ENCODE peak calls at places on chromosome 1, in six cellular contexts. Z, Y, T, W, K and M are unnamed samples.

GRCh38 chr1:60129916-60130315 is 56.3 kb upstream of the C1orf87 start:
- DNase-seq in Z (peak; percentile 44), Y (no peak), T (no peak), W (no peak), K (no peak), M (no peak)

GRCh38 chr1:101733340-101733739 is 263.4 kb downstream of the OLFM3 start:
- DNase-seq in Z (no peak), Y (no peak), T (no peak), W (no peak), K (no peak), M (no peak)

GRCh38 chr1:181531441-181531840 is 48.1 kb downstream of the CACNA1E start:
- DNase-seq in Z (no peak), Y (no peak), T (no peak), W (no peak), K (no peak), M (no peak)

GRCh38 chr1:161038523-161039153 is at the start of gene TSTD1:
- DNase-seq in Z (peak; percentile 86), Y (no peak), T (no peak), W (peak; percentile 46), K (peak; percentile 87), M (no peak)

GRCh38 chr1:23578997-23579363 is 19.7 kb upstream of the ID3 start:
- DNase-seq in Z (no peak), Y (no peak), T (no peak), W (no peak), K (no peak), M (no peak)

GRCh38 chr1:47582891-47583608 is 145.2 kb downstream of the FOXD2 start:
- DNase-seq in Z (no peak), Y (no peak), T (no peak), W (no peak), K (peak; percentile 28), M (no peak)

GRCh38 chr1:218467101-218467728 is 122.1 kb downstream of the TGFB2 start:
- DNase-seq in Z (no peak), Y (no peak), T (peak; percentile 84), W (no peak), K (no peak), M (peak; percentile 90)

GRCh38 chr1:116682641-116683221 is 15.2 kb upstream of the IGSF3 start:
- DNase-seq in Z (no peak), Y (no peak), T (no peak), W (no peak), K (no peak), M (no peak)

GRCh38 chr1:154896811-154897286 is 26.8 kb upstream of the KCNN3 start:
- DNase-seq in Z (no peak), Y (no peak), T (no peak), W (no peak), K (no peak), M (no peak)

GRCh38 chr1:119646521-119647227 is 1.4 kb downstream of the ZNF697 start:
- DNase-seq in Z (peak; percentile 66), Y (no peak), T (peak; percentile 84), W (no peak), K (no peak), M (peak; percentile 87)

GRCh38 chr1:232998646-232999045 is 48.2 kb downstream of the NTPCR start:
- DNase-seq in Z (no peak), Y (no peak), T (no peak), W (no peak), K (no peak), M (peak; percentile 40)

GRCh38 chr1:5970623-5971273 is 21.5 kb downstream of the NPHP4 start:
- DNase-seq in Z (no peak), Y (no peak), T (no peak), W (no peak), K (no peak), M (no peak)

GRCh38 chr1:206529425-206529824 is 22.1 kb downstream of the RASSF5 start:
- DNase-seq in Z (no peak), Y (no peak), T (no peak), W (no peak), K (no peak), M (no peak)

GRCh38 chr1:220906561-220907334 is 27.5 kb downstream of the HLX start:
- DNase-seq in Z (no peak), Y (no peak), T (no peak), W (no peak), K (no peak), M (peak; percentile 21)

GRCh38 chr1:67194209-67194863 is 28.1 kb downstream of the IL23R start:
- DNase-seq in Z (peak; percentile 16), Y (no peak), T (no peak), W (no peak), K (no peak), M (no peak)

GRCh38 chr1:110136911-110137310 is 13.4 kb upstream of the SLC6A17 start:
- DNase-seq in Z (peak; percentile 63), Y (no peak), T (peak; percentile 4), W (peak; percentile 69), K (peak; percentile 75), M (no peak)

GRCh38 chr1:110133436-110133835 is 16.9 kb upstream of the SLC6A17 start:
- DNase-seq in Z (no peak), Y (no peak), T (no peak), W (no peak), K (no peak), M (no peak)

GRCh38 chr1:110132682-110133081 is 17.6 kb upstream of the SLC6A17 start:
- DNase-seq in Z (no peak), Y (no peak), T (no peak), W (no peak), K (no peak), M (no peak)

GRCh38 chr1:110135268-110136065 is 14.8 kb upstream of the SLC6A17 start:
- DNase-seq in Z (peak; percentile 45), Y (no peak), T (no peak), W (no peak), K (no peak), M (no peak)

DNA sequence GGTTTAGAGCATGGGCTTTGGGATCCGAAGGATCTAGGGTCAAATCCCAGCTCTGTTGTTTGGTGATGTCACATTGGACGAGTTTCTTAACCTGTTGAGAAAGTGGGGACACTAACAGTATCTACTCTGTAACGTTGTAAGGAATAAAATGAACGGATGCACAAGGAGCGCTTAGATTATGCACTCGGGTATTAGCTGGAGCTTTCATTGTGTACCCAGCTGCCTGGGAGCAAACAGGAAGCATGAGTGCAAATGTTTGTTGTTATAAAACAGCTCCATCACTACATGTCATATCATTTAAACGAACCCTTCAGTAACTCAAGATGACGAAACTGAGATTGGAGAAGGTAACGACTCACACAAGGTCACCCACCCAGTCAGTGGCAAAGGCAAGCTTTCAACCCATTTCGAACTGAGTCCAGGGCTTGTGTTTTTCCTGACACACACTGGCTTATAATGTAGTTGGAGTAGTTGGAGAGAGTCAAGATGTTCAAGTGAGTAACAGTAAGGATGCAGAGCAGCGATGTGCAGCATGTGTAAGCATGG is 16.2 kb upstream of the SLC6A17 start:
- DNase-seq in Z (no peak), Y (no peak), T (no peak), W (no peak), K (no peak), M (peak; percentile 8)
- H2BK15ac ChIP-seq in Z (no peak overlapping the region), Y (no peak overlapping the region), T (no peak overlapping the region), W (no peak overlapping the region), K (no peak overlapping the region), M (no peak overlapping the region)

DNA sequence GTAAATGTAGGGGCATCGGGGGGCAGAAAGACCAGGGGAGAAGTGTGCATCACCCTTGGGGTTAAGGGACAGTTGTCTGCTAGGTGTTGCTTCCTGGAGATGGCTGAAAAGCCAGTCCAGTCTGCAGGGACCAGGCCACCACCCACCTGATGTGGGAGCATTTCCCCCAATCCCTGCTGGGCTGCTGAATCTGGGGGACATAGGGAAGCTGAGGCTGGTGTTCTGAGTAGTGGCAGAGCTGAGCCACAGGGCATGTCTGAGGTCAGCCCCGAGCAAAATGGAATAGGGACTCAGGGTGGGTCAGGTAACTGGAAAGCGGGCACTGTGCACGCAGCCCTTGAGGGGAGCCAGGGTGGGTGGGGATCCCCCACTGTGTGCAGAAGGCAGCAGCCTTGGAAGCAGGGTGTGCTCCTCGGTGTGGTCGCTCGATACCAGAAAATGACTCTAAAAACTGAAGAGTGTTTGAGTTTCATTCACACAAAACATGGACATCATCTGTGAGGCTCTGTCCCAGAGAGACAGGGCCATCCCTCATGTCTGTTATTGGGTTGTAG is 2.4 kb upstream of the CCNL2 start:
- DNase-seq in Z (no peak), Y (no peak), T (no peak), W (no peak), K (no peak), M (no peak)
- H2BK15ac ChIP-seq in Z (no peak overlapping the region), Y (no peak overlapping the region), T (no peak overlapping the region), W (no peak overlapping the region), K (no peak overlapping the region), M (no peak overlapping the region)

GRCh38 chr1:183675883-183676282 is 22.8 kb upstream of the APOBEC4 start:
- DNase-seq in Z (no peak), Y (no peak), T (no peak), W (no peak), K (no peak), M (no peak)

GRCh38 chr1:183673605-183674150 is 20.6 kb upstream of the APOBEC4 start:
- DNase-seq in Z (no peak), Y (no peak), T (no peak), W (no peak), K (no peak), M (no peak)

GRCh38 chr1:183674339-183674738 is 21.2 kb upstream of the APOBEC4 start:
- DNase-seq in Z (no peak), Y (no peak), T (no peak), W (no peak), K (no peak), M (peak; percentile 40)

GRCh38 chr1:183675381-183675780 is 22.3 kb upstream of the APOBEC4 start:
- DNase-seq in Z (no peak), Y (no peak), T (no peak), W (no peak), K (no peak), M (no peak)

GRCh38 chr1:183670169-183670568 is 17.1 kb upstream of the APOBEC4 start:
- DNase-seq in Z (no peak), Y (no peak), T (no peak), W (no peak), K (no peak), M (no peak)
- H2BK15ac ChIP-seq in Z (no peak overlapping the region), Y (no peak overlapping the region), T (no peak overlapping the region), W (no peak overlapping the region), K (no peak overlapping the region), M (no peak overlapping the region)

DNA sequence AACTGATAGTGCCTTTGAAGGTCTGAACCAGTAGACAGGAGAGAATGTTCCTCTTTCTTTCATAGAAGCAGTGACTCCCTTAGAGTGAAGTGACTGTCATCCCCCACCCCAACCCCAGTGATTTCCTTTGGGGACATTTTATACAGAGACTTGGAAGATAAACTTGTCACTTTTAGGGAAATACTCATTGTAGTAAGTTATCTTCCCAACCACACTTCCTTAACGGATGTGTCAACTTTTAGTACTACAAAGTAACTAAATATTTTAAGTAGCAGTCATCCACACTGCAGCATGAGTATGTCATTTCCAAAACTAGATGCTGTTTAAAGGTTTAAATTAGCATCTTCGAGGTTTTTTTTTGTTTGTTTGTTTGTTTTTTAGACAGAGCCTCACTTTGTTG is 13.7 kb downstream of the LRRC8B start:
- DNase-seq in Z (no peak), Y (no peak), T (no peak), W (no peak), K (no peak), M (no peak)
- H2BK15ac ChIP-seq in Z (no peak overlapping the region), Y (no peak overlapping the region), T (no peak overlapping the region), W (no peak overlapping the region), K (no peak overlapping the region), M (no peak overlapping the region)

GRCh38 chr1:202009326-202010031 is 908 bp upstream of the ELF3 start:
- DNase-seq in Z (peak; percentile 93), Y (peak; percentile 38), T (peak; percentile 78), W (peak; percentile 84), K (peak; percentile 81), M (peak; percentile 76)
- H2BK15ac ChIP-seq in Z (peak overlapping the region; percentile 47), Y (peak overlapping the region; percentile 76), T (no peak overlapping the region), W (no peak overlapping the region), K (no peak overlapping the region), M (no peak overlapping the region)

GRCh38 chr1:225911207-225912130 is 12.6 kb downstream of the PYCR2 start:
- DNase-seq in Z (peak; percentile 70), Y (no peak), T (peak; percentile 46), W (peak; percentile 44), K (peak; percentile 80), M (peak; percentile 17)
- H2BK15ac ChIP-seq in Z (no peak overlapping the region), Y (no peak overlapping the region), T (no peak overlapping the region), W (no peak overlapping the region), K (no peak overlapping the region), M (no peak overlapping the region)